ENCODE peak calls at places on chromosomes 13 and 19, in eight cellular contexts. A is fibroblast of villous mesenchyme, P is fibroblast of pulmonary artery, D is choroid plexus epithelial cell, O is uterus, H is brain microvascular endothelial cell, X is esophagus muscularis mucosa, M is Peyer's patch. T is an unnamed sample.

GRCh38 chr13:65453982-65454381 is 1776.2 kb downstream of the PCDH9 start:
- DNase-seq in A (no peak), P (no peak), D (no peak), O (no peak), H (no peak), X (no peak), M (no peak), T (no peak)

GRCh38 chr13:27026396-27026795 is 145.2 kb downstream of the USP12 start:
- DNase-seq in A (no peak), P (no peak), D (no peak), O (no peak), H (no peak), X (no peak), M (no peak), T (no peak)

GRCh38 chr13:102236830-102237621 is 164.8 kb downstream of the FGF14 start:
- DNase-seq in A (no peak), P (no peak), D (no peak), O (no peak), H (no peak), X (no peak), M (no peak), T (no peak)

GRCh38 chr19:42455621-42456081 is 12.9 kb upstream of the CXCL17 start:
- DNase-seq in A (no peak), P (no peak), D (no peak), O (no peak), H (no peak), X (no peak), M (no peak), T (no peak)

GRCh38 chr13:20702945-20703784 is at the start of gene IL17D:
- DNase-seq in A (no peak), P (no peak), D (no peak), O (no peak), H (no peak), X (no peak), M (no peak), T (no peak)

GRCh38 chr19:10802479-10802878 is 33.5 kb downstream of the TMED1 start:
- DNase-seq in A (no peak), P (no peak), D (no peak), O (no peak), H (no peak), X (no peak), M (no peak), T (no peak)

GRCh38 chr13:103002279-103002678 is 63.9 kb downstream of the SLC10A2 start:
- DNase-seq in A (no peak), P (no peak), D (no peak), O (no peak), H (no peak), X (no peak), M (no peak), T (no peak)

GRCh38 chr13:57633950-57634828 is 2.6 kb downstream of the PCDH17 start:
- DNase-seq in A (no peak), P (no peak), D (no peak), O (no peak), H (no peak), X (no peak), M (no peak), T (no peak)

GRCh38 chr19:30335306-30335886 is 36.8 kb upstream of the ZNF536 start:
- DNase-seq in A (no peak), P (no peak), D (no peak), O (no peak), H (no peak), X (no peak), M (no peak), T (peak)

GRCh38 chr19:30297969-30298368 is 74.2 kb upstream of the ZNF536 start:
- DNase-seq in A (no peak), P (no peak), D (no peak), O (no peak), H (no peak), X (no peak), M (no peak), T (no peak)

GRCh38 chr19:6536138-6536671 is 5.4 kb downstream of the TNFSF9 start:
- DNase-seq in A (peak), P (peak), D (peak), O (no peak), H (peak), X (no peak), M (peak), T (no peak)

GRCh38 chr19:33622505-33622808 is 704 bp downstream of the CHST8 start:
- DNase-seq in A (no peak), P (no peak), D (no peak), O (no peak), H (no peak), X (no peak), M (no peak), T (no peak)

GRCh38 chr13:113646921-113647340 is 11.1 kb downstream of the ATP4B start:
- DNase-seq in A (no peak), P (no peak), D (no peak), O (peak), H (no peak), X (no peak), M (no peak), T (no peak)

GRCh38 chr13:93758575-93758974 is 532.0 kb downstream of the GPC6 start:
- DNase-seq in A (no peak), P (peak), D (peak), O (no peak), H (no peak), X (no peak), M (no peak), T (no peak)

GRCh38 chr13:50910483-50910805 is 853 bp downstream of the RNASEH2B start:
- DNase-seq in A (peak), P (peak), D (peak), O (peak), H (no peak), X (no peak), M (peak), T (peak)

DNA sequence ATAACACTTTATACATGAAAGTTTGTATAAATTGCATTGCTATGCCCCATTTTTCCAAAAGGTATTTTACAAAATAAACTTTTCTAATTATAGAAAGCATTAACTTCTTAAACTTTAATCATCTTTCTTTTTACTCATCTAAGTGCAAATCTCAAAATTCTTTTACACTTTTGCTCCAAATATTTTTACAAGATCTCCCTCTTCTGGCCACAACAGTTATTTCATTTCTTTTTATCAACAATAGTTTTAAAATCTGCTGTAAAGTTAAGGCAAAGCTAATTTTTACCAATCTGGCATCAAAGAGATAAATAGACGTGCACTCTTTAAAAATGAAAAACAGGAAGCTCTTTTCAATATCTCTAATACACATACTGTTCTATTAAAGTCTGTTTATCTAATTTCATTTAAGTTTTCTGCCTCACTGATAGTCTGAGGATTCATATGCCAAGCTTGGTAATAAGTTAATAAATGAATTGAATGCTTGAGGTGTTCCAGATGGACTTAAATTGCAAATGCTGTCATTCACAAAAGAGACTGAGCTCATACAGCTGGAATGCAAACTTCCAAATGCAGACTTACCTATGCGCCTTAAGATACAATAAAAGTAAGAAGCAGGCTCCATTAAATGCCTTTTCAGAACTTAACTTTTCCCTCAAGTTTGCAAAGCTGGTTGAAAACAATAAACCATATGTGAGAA is 583.0 kb upstream of the ATXN8OS start:
- DNase-seq in A (no peak), P (no peak), D (peak), O (no peak), H (no peak), X (no peak), M (no peak), T (no peak)
- TF ChIP-seq CTCF in A (no peak), P (peak), D (peak), O (no peak), H (no peak), X (no peak), M (no peak), T (peak)

GRCh38 chr13:99528547-99528946 is 27.3 kb downstream of the TM9SF2 start:
- DNase-seq in A (no peak), P (no peak), D (peak), O (no peak), H (no peak), X (no peak), M (no peak), T (no peak)
- TF ChIP-seq CTCF in A (no peak), P (peak), D (peak), O (no peak), H (peak), X (no peak), M (no peak), T (peak)

DNA sequence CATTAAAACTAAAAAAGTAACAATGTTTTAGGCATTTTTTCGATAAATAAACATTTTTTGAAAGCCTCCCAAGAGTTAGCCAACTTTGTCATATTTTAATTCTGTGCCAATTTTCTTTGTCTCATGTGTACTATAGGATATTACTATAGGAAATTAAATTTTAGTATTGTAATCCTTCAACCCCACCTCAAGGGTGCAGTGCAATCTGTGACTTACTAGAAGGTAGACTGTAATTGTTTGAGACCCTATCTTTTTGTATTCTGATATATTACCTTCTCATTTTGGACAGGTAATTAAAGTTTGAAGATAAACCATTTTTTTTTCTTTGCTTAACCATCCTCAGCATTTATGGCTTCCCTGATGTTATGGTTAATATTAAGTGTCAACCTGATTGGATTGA is 457.8 kb downstream of the PCDH20 start:
- DNase-seq in A (no peak), P (no peak), D (no peak), O (no peak), H (no peak), X (no peak), M (no peak), T (no peak)
- TF ChIP-seq CTCF in A (no peak), P (no peak), D (no peak), O (no peak), H (no peak), X (no peak), M (no peak), T (no peak)

GRCh38 chr13:84917252-84917878 is 881.9 kb downstream of the SLITRK6 start:
- DNase-seq in A (peak), P (peak), D (peak), O (no peak), H (no peak), X (no peak), M (no peak), T (no peak)
- TF ChIP-seq CTCF in A (no peak), P (peak), D (peak), O (no peak), H (no peak), X (no peak), M (no peak), T (peak)

DNA sequence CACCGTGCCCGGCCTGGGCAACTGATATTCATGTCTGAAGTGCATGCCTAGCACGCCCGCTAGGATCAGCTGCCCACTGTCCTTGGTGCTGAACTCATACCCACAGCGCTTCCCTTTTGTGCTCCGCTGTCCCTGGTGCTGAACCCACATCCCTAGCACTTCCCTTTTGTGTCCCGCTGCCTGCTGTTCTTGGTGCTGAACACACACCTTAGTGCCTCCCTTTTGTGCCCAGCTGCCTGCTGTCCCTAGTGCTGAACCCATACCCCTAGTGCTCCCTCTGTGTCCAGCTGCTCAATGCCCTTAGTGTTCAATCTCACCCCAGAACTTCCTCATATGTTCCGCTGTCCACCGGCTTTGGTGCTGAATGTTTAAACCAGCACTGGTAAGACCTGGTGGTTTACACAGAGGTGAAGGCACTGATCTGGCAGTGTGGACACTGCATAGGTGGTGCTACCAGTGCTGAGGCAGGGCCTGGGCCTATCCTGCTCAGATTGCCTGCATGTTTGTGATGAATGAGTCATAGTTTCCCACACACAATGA is 26.3 kb upstream of the SIGLEC11 start:
- DNase-seq in A (peak), P (peak), D (peak), O (peak), H (peak), X (peak), M (peak), T (peak)
- TF ChIP-seq CTCF in A (peak), P (no peak), D (peak), O (peak), H (peak), X (peak), M (no peak), T (no peak)

GRCh38 chr19:4591296-4591695 is 31.8 kb upstream of the SEMA6B start:
- DNase-seq in A (no peak), P (no peak), D (no peak), O (no peak), H (no peak), X (no peak), M (no peak), T (no peak)

GRCh38 chr19:4587527-4587926 is 28.0 kb upstream of the SEMA6B start:
- DNase-seq in A (no peak), P (no peak), D (no peak), O (no peak), H (no peak), X (no peak), M (no peak), T (no peak)

GRCh38 chr19:4592445-4592844 is 33.0 kb upstream of the SEMA6B start:
- DNase-seq in A (no peak), P (no peak), D (no peak), O (no peak), H (no peak), X (no peak), M (no peak), T (no peak)

GRCh38 chr19:4590559-4590958 is 31.1 kb upstream of the SEMA6B start:
- DNase-seq in A (no peak), P (no peak), D (no peak), O (no peak), H (no peak), X (no peak), M (no peak), T (no peak)

GRCh38 chr19:4589579-4590410 is 30.3 kb upstream of the SEMA6B start:
- DNase-seq in A (no peak), P (no peak), D (no peak), O (no peak), H (no peak), X (no peak), M (no peak), T (no peak)
- TF ChIP-seq CTCF in A (peak), P (peak), D (peak), O (no peak), H (peak), X (no peak), M (no peak), T (peak)

GRCh38 chr19:12140545-12141404 is 625 bp upstream of the ZNF20 start:
- DNase-seq in A (peak), P (peak), D (peak), O (peak), H (peak), X (peak), M (peak), T (peak)
- TF ChIP-seq CTCF in A (peak), P (peak), D (peak), O (peak), H (peak), X (peak), M (peak), T (peak)

GRCh38 chr13:110712081-110712848 is 1.2 kb upstream of the ING1 start:
- DNase-seq in A (peak), P (peak), D (peak), O (peak), H (peak), X (peak), M (peak), T (peak)

GRCh38 chr13:110713981-110714797 is 689 bp downstream of the ING1 start:
- DNase-seq in A (peak), P (peak), D (peak), O (peak), H (peak), X (no peak), M (peak), T (peak)

GRCh38 chr13:110713642-110713952 is at the start of gene ING1:
- DNase-seq in A (no peak), P (no peak), D (no peak), O (no peak), H (no peak), X (no peak), M (no peak), T (no peak)

GRCh38 chr13:110711778-110712070 is 1.8 kb upstream of the ING1 start:
- DNase-seq in A (no peak), P (peak), D (no peak), O (no peak), H (peak), X (no peak), M (no peak), T (no peak)

GRCh38 chr13:110712849-110713641 is 455 bp upstream of the ING1 start:
- DNase-seq in A (peak), P (peak), D (peak), O (peak), H (peak), X (peak), M (peak), T (peak)
- TF ChIP-seq CTCF in A (no peak), P (no peak), D (no peak), O (peak), H (no peak), X (no peak), M (no peak), T (no peak)